ENCODE peak calls at places on chromosomes 7 and 10, in eight cellular contexts. O is GM03348, B is RCC 7860, J is NCI-H2081, N is NCI-H510A treated with DMSO at 0.1 percent for 48 hours, V is non-pigmented ciliary epithelial cell, P is NCI-H1092 treated with DMSO at 0.1 percent for 48 hours, T is H1. U is an unnamed sample.
A peak's percentile ranks its signal among the peaks of the same experiment; 100 is the strongest.

GRCh38 chr10:118522791-118523498 is 72.5 kb downstream of the PRLHR start:
- DNase-seq in O (peak; percentile 53), B (peak; percentile 30), J (no peak), N (no peak), V (peak; percentile 2), P (no peak), T (no peak), U (peak; percentile 79)

GRCh38 chr10:98589007-98589406 is 142.3 kb upstream of the HPS1 start:
- DNase-seq in O (peak; percentile 29), B (no peak), J (no peak), N (no peak), V (no peak), P (no peak), T (no peak), U (peak; percentile 83)

GRCh38 chr7:132564090-132564489 is 12.2 kb downstream of the PLXNA4 start:
- DNase-seq in O (no peak), B (no peak), J (no peak), N (no peak), V (no peak), P (no peak), T (no peak), U (no peak)

GRCh38 chr7:30074422-30075030 is 46.3 kb downstream of the PLEKHA8 start:
- DNase-seq in O (peak; percentile 29), B (peak; percentile 42), J (peak; percentile 39), N (peak; percentile 66), V (peak; percentile 23), P (peak; percentile 54), T (no peak), U (peak; percentile 67)

GRCh38 chr10:60678978-60679377 is 99.3 kb upstream of the CDK1 start:
- DNase-seq in O (no peak), B (no peak), J (no peak), N (no peak), V (no peak), P (no peak), T (no peak), U (no peak)

GRCh38 chr10:69078311-69078710 is 9.6 kb upstream of the SRGN start:
- DNase-seq in O (no peak), B (no peak), J (no peak), N (no peak), V (no peak), P (no peak), T (no peak), U (no peak)

GRCh38 chr7:50783801-50784507 is 1.3 kb upstream of the GRB10 start:
- DNase-seq in O (no peak), B (no peak), J (no peak), N (no peak), V (no peak), P (no peak), T (no peak), U (no peak)

GRCh38 chr10:79246606-79247275 is 100.5 kb upstream of the PPIF start:
- DNase-seq in O (peak; percentile 75), B (peak; percentile 13), J (no peak), N (no peak), V (no peak), P (no peak), T (no peak), U (peak; percentile 74)

GRCh38 chr7:78924581-78924980 is 528.9 kb downstream of the MAGI2 start:
- DNase-seq in O (peak; percentile 36), B (no peak), J (peak; percentile 38), N (no peak), V (peak; percentile 2), P (peak; percentile 25), T (no peak), U (peak; percentile 61)

GRCh38 chr7:23333671-23334246 is 34.6 kb downstream of the MALSU1 start:
- DNase-seq in O (peak; percentile 79), B (peak; percentile 94), J (no peak), N (no peak), V (peak; percentile 76), P (no peak), T (no peak), U (peak; percentile 98)

GRCh38 chr7:131244259-131244852 is 83.3 kb upstream of the MKLN1 start:
- DNase-seq in O (peak; percentile 88), B (peak; percentile 93), J (no peak), N (no peak), V (peak; percentile 89), P (no peak), T (peak; percentile 49), U (peak; percentile 95)

GRCh38 chr10:74892874-74893273 is 66.5 kb downstream of the KAT6B start:
- DNase-seq in O (no peak), B (no peak), J (no peak), N (no peak), V (no peak), P (no peak), T (no peak), U (no peak)

GRCh38 chr7:142711722-142712616 is 37.3 kb upstream of the PRSS1 start:
- DNase-seq in O (peak; percentile 50), B (no peak), J (peak; percentile 38), N (no peak), V (no peak), P (no peak), T (no peak), U (peak; percentile 48)

GRCh38 chr10:36281871-36282331 is 639.8 kb upstream of the FZD8 start:
- DNase-seq in O (peak; percentile 11), B (no peak), J (no peak), N (no peak), V (no peak), P (no peak), T (no peak), U (no peak)

GRCh38 chr7:5692845-5693278 is 88.6 kb downstream of the RNF216 start:
- DNase-seq in O (peak; percentile 29), B (peak; percentile 78), J (peak; percentile 73), N (peak; percentile 68), V (no peak), P (peak; percentile 54), T (no peak), U (peak; percentile 85)

GRCh38 chr10:110399163-110400094 is 94.7 kb upstream of the SMNDC1 start:
- DNase-seq in O (peak; percentile 86), B (peak; percentile 99), J (no peak), N (no peak), V (peak; percentile 95), P (no peak), T (no peak), U (peak; percentile 98)

GRCh38 chr10:101466016-101466912 is 112.3 kb downstream of the BTRC start:
- DNase-seq in O (no peak), B (no peak), J (no peak), N (peak; percentile 57), V (no peak), P (peak; percentile 57), T (no peak), U (no peak)

GRCh38 chr7:116713918-116714317 is 41.9 kb downstream of the MET start:
- DNase-seq in O (peak; percentile 48), B (peak; percentile 69), J (no peak), N (no peak), V (no peak), P (no peak), T (no peak), U (peak; percentile 78)

GRCh38 chr7:123674399-123675091 is 18.9 kb downstream of the LMOD2 start:
- DNase-seq in O (peak; percentile 39), B (no peak), J (no peak), N (no peak), V (no peak), P (no peak), T (no peak), U (peak; percentile 82)

GRCh38 chr10:15640536-15641085 is 79.1 kb downstream of the ITGA8 start:
- DNase-seq in O (no peak), B (no peak), J (no peak), N (no peak), V (no peak), P (no peak), T (no peak), U (no peak)

GRCh38 chr10:49177391-49178355 is 10.5 kb downstream of the TMEM273 start:
- DNase-seq in O (peak; percentile 89), B (peak; percentile 99), J (no peak), N (no peak), V (peak; percentile 76), P (no peak), T (no peak), U (peak; percentile 97)

GRCh38 chr10:66803174-66803573 is 122.7 kb upstream of the LRRTM3 start:
- DNase-seq in O (no peak), B (no peak), J (no peak), N (no peak), V (no peak), P (no peak), T (no peak), U (no peak)

GRCh38 chr7:99293167-99293566 is 20.5 kb downstream of the MYH16 start:
- DNase-seq in O (no peak), B (no peak), J (no peak), N (no peak), V (no peak), P (no peak), T (no peak), U (no peak)

GRCh38 chr10:30819306-30820190 is 190.0 kb upstream of the LYZL2 start:
- DNase-seq in O (peak; percentile 48), B (no peak), J (no peak), N (no peak), V (no peak), P (no peak), T (no peak), U (peak; percentile 70)

GRCh38 chr7:98826811-98827231 is 43.0 kb downstream of the TMEM130 start:
- DNase-seq in O (peak; percentile 42), B (no peak), J (peak; percentile 80), N (no peak), V (no peak), P (peak; percentile 98), T (no peak), U (peak; percentile 49)

GRCh38 chr7:101133621-101134398 is 6.9 kb downstream of the SERPINE1 start:
- DNase-seq in O (no peak), B (peak; percentile 21), J (no peak), N (no peak), V (peak; percentile 42), P (no peak), T (no peak), U (peak; percentile 60)

GRCh38 chr7:66740302-66740979 is at the start of gene RABGEF1:
- DNase-seq in O (peak; percentile 97), B (peak; percentile 80), J (peak; percentile 98), N (peak; percentile 41), V (peak; percentile 67), P (peak; percentile 96), T (peak; percentile 81), U (peak; percentile 99)

GRCh38 chr7:2471022-2471329 is 5.2 kb downstream of the GRIFIN start:
- DNase-seq in O (no peak), B (peak; percentile 17), J (no peak), N (no peak), V (peak; percentile 30), P (no peak), T (no peak), U (peak; percentile 64)

GRCh38 chr7:38316733-38317360 is 43.4 kb upstream of the TARP start:
- DNase-seq in O (no peak), B (no peak), J (no peak), N (no peak), V (no peak), P (no peak), T (no peak), U (peak; percentile 42)

GRCh38 chr7:5143935-5144903 is 45.8 kb upstream of the WIPI2 start:
- DNase-seq in O (peak; percentile 36), B (no peak), J (no peak), N (no peak), V (peak; percentile 11), P (peak; percentile 11), T (no peak), U (peak; percentile 37)

GRCh38 chr10:119041332-119041731 is 11.8 kb downstream of the NANOS1 start:
- DNase-seq in O (no peak), B (no peak), J (no peak), N (no peak), V (no peak), P (no peak), T (no peak), U (no peak)

GRCh38 chr7:108455833-108456677 is at the start of gene NRCAM:
- DNase-seq in O (peak; percentile 55), B (no peak), J (peak; percentile 92), N (peak; percentile 78), V (no peak), P (peak; percentile 93), T (peak; percentile 80), U (peak; percentile 59)

GRCh38 chr7:127251048-127251451 is 1.7 kb downstream of the GRM8 start:
- DNase-seq in O (no peak), B (no peak), J (no peak), N (no peak), V (no peak), P (no peak), T (no peak), U (peak; percentile 16)

GRCh38 chr7:70154521-70155180 is 556.4 kb downstream of the AUTS2 start:
- DNase-seq in O (no peak), B (no peak), J (peak; percentile 66), N (peak; percentile 52), V (no peak), P (no peak), T (no peak), U (no peak)